ENCODE peak calls at places on chromosome 10, in six cellular contexts. G is mesenchymal stem cell; P is fibroblast of lung; W is heart left ventricle; Y is CD8-positive, alpha-beta memory T cell; V is PC-9. X is an unnamed sample.

GRCh38 chr10:126214679-126215078 is 173.6 kb downstream of the ADAM12 start:
- DNase-seq in G (no peak), P (no peak), W (no peak), Y (no peak), V (no peak), X (no peak)

GRCh38 chr10:121165276-121165675 is 314.1 kb downstream of the WDR11 start:
- DNase-seq in G (peak; percentile 4), P (no peak), W (no peak), Y (no peak), V (no peak), X (no peak)

GRCh38 chr10:14071956-14072355 is 258.8 kb downstream of the FRMD4A start:
- DNase-seq in G (no peak), P (no peak), W (no peak), Y (no peak), V (no peak), X (no peak)

GRCh38 chr10:131646551-131647525 is 254.0 kb upstream of the PPP2R2D start:
- DNase-seq in G (no peak), P (no peak), W (no peak), Y (no peak), V (no peak), X (no peak)

GRCh38 chr10:127474501-127474900 is 74.6 kb upstream of the NPS start:
- DNase-seq in G (no peak), P (no peak), W (no peak), Y (no peak), V (no peak), X (no peak)

GRCh38 chr10:20185116-20185515 is 368.9 kb downstream of the PLXDC2 start:
- DNase-seq in G (peak; percentile 8), P (no peak), W (no peak), Y (no peak), V (no peak), X (no peak)

GRCh38 chr10:89699581-89700064 is 1.8 kb upstream of the KIF20B start:
- DNase-seq in G (no peak), P (peak; percentile 37), W (no peak), Y (no peak), V (no peak), X (no peak)

GRCh38 chr10:73756183-73756582 is 12.0 kb downstream of the SEC24C start:
- DNase-seq in G (no peak), P (no peak), W (no peak), Y (no peak), V (no peak), X (no peak)

GRCh38 chr10:113180401-113181154 is 230.5 kb downstream of the TCF7L2 start:
- DNase-seq in G (no peak), P (no peak), W (no peak), Y (no peak), V (no peak), X (no peak)

GRCh38 chr10:126016156-126016805 is 119.9 kb downstream of the FANK1 start:
- DNase-seq in G (no peak), P (no peak), W (no peak), Y (no peak), V (no peak), X (no peak)

GRCh38 chr10:121572857-121573540 is 25.2 kb downstream of the FGFR2 start:
- DNase-seq in G (no peak), P (no peak), W (no peak), Y (no peak), V (no peak), X (no peak)

GRCh38 chr10:130479906-130480305 is 343.7 kb downstream of the GLRX3 start:
- DNase-seq in G (no peak), P (no peak), W (no peak), Y (no peak), V (no peak), X (no peak)

GRCh38 chr10:35822316-35822715 is 180.2 kb upstream of the FZD8 start:
- DNase-seq in G (peak; percentile 76), P (peak; percentile 36), W (peak; percentile 74), Y (no peak), V (no peak), X (no peak)

GRCh38 chr10:26481914-26482550 is 43.9 kb downstream of the APBB1IP start:
- DNase-seq in G (no peak), P (no peak), W (no peak), Y (peak; percentile 68), V (no peak), X (no peak)

GRCh38 chr10:8633909-8634308 is 579.4 kb downstream of the GATA3 start:
- DNase-seq in G (no peak), P (no peak), W (no peak), Y (no peak), V (no peak), X (no peak)

DNA sequence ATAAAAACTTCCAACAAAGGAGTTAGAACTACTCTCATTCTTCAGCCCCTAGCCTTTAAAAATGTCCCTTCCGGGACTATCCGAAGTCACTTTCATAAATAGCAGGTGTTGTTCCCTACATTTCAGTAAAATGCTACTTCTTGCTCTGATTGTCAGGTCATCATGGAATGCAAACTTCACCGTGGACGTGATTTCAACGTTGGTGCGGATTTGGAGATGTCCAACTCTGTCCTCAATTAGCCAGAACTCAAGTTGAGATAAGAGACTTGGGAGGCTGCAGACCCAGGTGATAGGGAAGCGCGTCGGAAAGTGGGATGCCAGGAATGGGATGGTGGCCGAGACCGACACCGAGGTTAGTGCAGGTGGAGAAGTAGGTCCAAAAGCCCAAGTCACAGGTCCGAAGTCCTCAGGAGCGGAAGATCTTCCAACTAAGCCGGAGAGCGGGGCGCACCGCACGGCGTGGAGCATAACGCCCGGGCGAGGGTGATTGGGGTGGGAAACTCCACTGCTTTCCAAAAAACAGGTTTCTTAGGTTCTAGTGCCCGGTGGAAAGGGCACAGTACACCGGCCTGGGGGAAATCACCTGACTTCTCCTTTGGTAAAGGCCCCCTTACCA is 11.5 kb upstream of the SPAG6 start:
- DNase-seq in G (peak; percentile 10), P (no peak), W (no peak), Y (no peak), V (no peak), X (no peak)
- H3K4me3 ChIP-seq in G (no peak overlapping the region), P (no peak overlapping the region), W (peak overlapping the region; percentile 57), Y (peak overlapping the region; percentile 43), V (no peak overlapping the region), X (no peak overlapping the region)

DNA sequence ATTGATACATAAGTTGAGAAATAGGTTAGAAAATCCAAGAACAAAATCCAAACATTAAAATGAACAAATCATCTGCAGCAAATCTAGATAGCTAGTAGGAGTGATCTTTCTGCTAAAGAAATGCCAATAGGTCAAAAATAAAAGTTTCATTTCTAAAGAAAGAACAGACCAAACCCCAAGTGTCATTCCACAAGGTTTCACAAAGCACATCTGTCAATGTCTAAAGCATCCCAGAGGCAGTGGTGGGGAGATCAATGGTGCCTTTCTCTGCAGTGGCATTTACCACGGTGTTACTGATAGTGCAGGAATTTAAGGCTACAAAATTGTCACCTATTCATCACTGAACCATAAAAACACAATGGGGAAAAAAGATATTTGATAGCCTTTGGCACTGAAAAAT is 147.9 kb downstream of the PARD3 start:
- DNase-seq in G (no peak), P (no peak), W (no peak), Y (no peak), V (no peak), X (no peak)
- H3K27ac ChIP-seq in G (no peak overlapping the region), P (no peak overlapping the region), W (no peak overlapping the region), Y (no peak overlapping the region), V (peak overlapping the region; percentile 68), X (no peak overlapping the region)

DNA sequence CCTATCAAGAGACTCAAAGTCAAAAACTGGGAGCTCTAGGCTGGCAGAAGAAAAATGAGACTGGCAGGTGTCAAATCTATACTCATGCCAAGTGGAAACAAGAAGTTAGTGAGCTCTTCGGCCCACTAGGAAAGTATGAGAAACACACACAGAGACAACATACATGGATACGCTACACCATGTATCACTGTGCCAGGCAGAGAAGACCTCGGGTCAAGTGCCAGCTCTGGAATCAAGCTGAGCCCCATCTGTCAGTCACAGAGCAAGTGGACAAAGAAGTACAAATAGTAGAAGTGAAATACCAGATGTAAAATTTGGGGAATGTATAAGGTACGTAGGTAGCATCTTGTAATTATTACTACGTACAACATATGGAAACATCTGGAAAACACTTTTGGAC is 62.4 kb downstream of the FAM13C start:
- DNase-seq in G (no peak), P (no peak), W (no peak), Y (no peak), V (no peak), X (no peak)
- H3K4me3 ChIP-seq in G (no peak overlapping the region), P (no peak overlapping the region), W (no peak overlapping the region), Y (no peak overlapping the region), V (no peak overlapping the region), X (no peak overlapping the region)

GRCh38 chr10:114648368-114648767 is 9.7 kb downstream of the ABLIM1 start:
- DNase-seq in G (peak; percentile 70), P (peak; percentile 62), W (no peak), Y (no peak), V (peak; percentile 21), X (peak; percentile 71)
- H3K27ac ChIP-seq in G (peak overlapping the region; percentile 51), P (no peak overlapping the region), W (peak overlapping the region; percentile 81), Y (no peak overlapping the region), V (no peak overlapping the region), X (no peak overlapping the region)

GRCh38 chr10:27713906-27714305 is 31.7 kb downstream of the MKX start:
- DNase-seq in G (no peak), P (peak; percentile 23), W (no peak), Y (no peak), V (no peak), X (no peak)

GRCh38 chr10:27715505-27715904 is 30.1 kb downstream of the MKX start:
- DNase-seq in G (no peak), P (no peak), W (no peak), Y (no peak), V (no peak), X (no peak)

GRCh38 chr10:27717191-27717590 is 28.4 kb downstream of the MKX start:
- DNase-seq in G (no peak), P (no peak), W (no peak), Y (no peak), V (no peak), X (no peak)

GRCh38 chr10:27716521-27716920 is 29.1 kb downstream of the MKX start:
- DNase-seq in G (no peak), P (no peak), W (no peak), Y (no peak), V (no peak), X (no peak)

DNA sequence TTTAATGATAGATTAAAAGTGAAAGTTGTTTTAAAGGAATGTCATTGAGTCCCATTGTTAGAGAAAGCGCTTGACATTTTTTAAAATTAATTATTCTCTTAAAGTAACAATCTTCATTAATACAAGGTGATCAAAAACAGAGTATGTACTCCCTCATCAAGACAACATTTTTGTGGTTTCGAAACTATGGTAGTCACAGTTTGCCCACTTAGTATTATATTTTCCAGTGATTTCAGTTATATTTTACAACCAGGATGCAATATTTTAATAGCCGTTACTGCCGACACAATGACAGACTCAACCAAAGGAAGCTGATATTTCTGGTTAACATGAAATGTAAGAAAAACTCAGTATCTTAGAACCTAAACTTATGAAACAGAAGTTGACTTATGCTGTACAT is 31.3 kb downstream of the MKX start:
- DNase-seq in G (no peak), P (no peak), W (no peak), Y (no peak), V (no peak), X (no peak)
- H3K4me3 ChIP-seq in G (no peak overlapping the region), P (no peak overlapping the region), W (peak overlapping the region; percentile 2), Y (no peak overlapping the region), V (no peak overlapping the region), X (no peak overlapping the region)

DNA sequence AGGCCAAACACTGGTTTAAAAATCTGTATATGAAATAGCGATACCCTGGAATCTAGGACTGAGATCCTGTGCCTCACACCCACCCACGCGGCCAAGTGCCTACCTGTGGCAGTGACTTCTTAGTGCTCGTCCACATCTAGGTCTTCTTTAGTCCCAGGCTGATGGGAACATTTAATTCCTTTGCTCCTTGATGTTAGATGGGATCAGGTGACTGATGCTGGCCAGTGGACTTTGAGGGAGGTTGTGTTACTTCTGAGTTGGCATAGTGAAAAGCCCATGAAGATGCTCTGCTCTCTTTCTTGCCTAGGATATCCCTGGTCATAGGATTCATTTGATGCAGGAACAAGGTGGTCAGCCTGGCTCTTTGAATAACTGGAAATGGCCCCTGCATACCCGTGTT is 59.2 kb downstream of the BMPR1A start:
- DNase-seq in G (no peak), P (no peak), W (no peak), Y (no peak), V (no peak), X (no peak)
- H3K27ac ChIP-seq in G (no peak overlapping the region), P (no peak overlapping the region), W (no peak overlapping the region), Y (no peak overlapping the region), V (no peak overlapping the region), X (no peak overlapping the region)